ENCODE peak calls at places on chromosomes 2 and 18, in six cellular contexts. Z is NCI-H774, K is NCI-H1417, T is A172, C is left cardiac atrium, P is iris pigment epithelial cell. I is an unnamed sample.

GRCh38 chr2:238728322-238729260 is 119.3 kb upstream of the TWIST2 start:
- DNase-seq in Z (no peak), K (no peak), T (peak), C (peak), P (peak), I (no peak)

GRCh38 chr18:54521846-54522245 is 69.2 kb upstream of the DYNAP start:
- DNase-seq in Z (no peak), K (no peak), T (no peak), C (no peak), P (no peak), I (no peak)

GRCh38 chr2:238101891-238102841 is 2.0 kb downstream of the ESPNL start:
- DNase-seq in Z (no peak), K (no peak), T (no peak), C (no peak), P (no peak), I (no peak)

GRCh38 chr2:81894451-81894990 is 1590.0 kb upstream of the LRRTM1 start:
- DNase-seq in Z (no peak), K (no peak), T (peak), C (no peak), P (no peak), I (peak)

GRCh38 chr2:133652407-133652806 is 84.1 kb upstream of the NCKAP5 start:
- DNase-seq in Z (no peak), K (no peak), T (no peak), C (no peak), P (peak), I (no peak)

GRCh38 chr2:187552959-187553681 is 1.1 kb downstream of the TFPI start:
- DNase-seq in Z (no peak), K (no peak), T (peak), C (no peak), P (peak), I (no peak)

GRCh38 chr18:78984941-78985784 is 5.5 kb downstream of the SALL3 start:
- DNase-seq in Z (peak), K (peak), T (no peak), C (no peak), P (peak), I (peak)

GRCh38 chr2:96409543-96410184 is 74.1 kb downstream of the NCAPH start:
- DNase-seq in Z (no peak), K (no peak), T (peak), C (peak), P (no peak), I (no peak)

GRCh38 chr2:235641333-235641732 is 147.5 kb downstream of the AGAP1 start:
- DNase-seq in Z (no peak), K (no peak), T (no peak), C (peak), P (peak), I (no peak)